ENCODE peak calls at places on chromosome 5, in six cellular contexts. Y is effector memory CD4-positive, alpha-beta T cell; X is kidney tubule cell; F is amygdala; M is CD8-positive, alpha-beta memory T cell; Q is naive thymus-derived CD8-positive, alpha-beta T cell. S is an unnamed sample.

GRCh38 chr5:57313716-57314115 is 139.9 kb downstream of the GPBP1 start:
- DNase-seq in Y (no peak), F (no peak), M (no peak), X (no peak), Q (no peak), S (no peak)

GRCh38 chr5:9046756-9047481 is 499.0 kb downstream of the SEMA5A start:
- DNase-seq in Q (no peak), F (no peak), X (peak), M (no peak), Y (no peak), S (no peak)

GRCh38 chr5:132103380-132103951 is 29.9 kb downstream of the CSF2 start:
- DNase-seq in F (no peak), Q (peak), Y (peak), M (peak), X (peak), S (peak)

GRCh38 chr5:61486476-61486875 is 154.4 kb downstream of the ZSWIM6 start:
- DNase-seq in M (no peak), Q (no peak), Y (no peak), F (no peak), X (no peak), S (no peak)

GRCh38 chr5:141605523-141606277 is 13.1 kb downstream of the DIAPH1 start:
- DNase-seq in M (peak), Q (peak), Y (peak), X (no peak), F (no peak), S (peak)

GRCh38 chr5:16685069-16685468 is 68.3 kb upstream of the RETREG1 start:
- DNase-seq in M (no peak), Q (no peak), X (no peak), F (no peak), Y (no peak), S (no peak)

GRCh38 chr5:137563646-137564474 is 64.7 kb upstream of the SPOCK1 start:
- DNase-seq in X (peak), Q (no peak), F (no peak), M (no peak), Y (no peak), S (no peak)

GRCh38 chr5:172910828-172911627 is 48.2 kb upstream of the RPL26L1 start:
- DNase-seq in Q (no peak), X (peak), F (peak), Y (no peak), M (no peak), S (no peak)

GRCh38 chr5:178859625-178860521 is at the start of gene ZNF354B:
- DNase-seq in X (peak), M (peak), Q (peak), Y (peak), F (peak), S (peak)

GRCh38 chr5:90477073-90477472 is 2.4 kb downstream of the POLR3G start:
- DNase-seq in Y (no peak), F (no peak), X (peak), Q (no peak), M (no peak), S (no peak)

GRCh38 chr5:128591598-128592455 is 53.8 kb upstream of the FBN2 start:
- DNase-seq in F (no peak), X (no peak), M (no peak), Y (no peak), Q (no peak), S (no peak)